ENCODE peak calls at places on chromosomes 4 and X, in six cellular contexts. Y is HCT116, R is SK-N-SH, L is endothelial cell of umbilical vein, G is IMR-90, H is A549. Q is an unnamed sample.

GRCh38 chrX:42098897-42099296 is 175.5 kb upstream of the CASK start:
- DNase-seq in Y (no peak), R (peak; percentile 2), L (no peak), G (no peak), H (no peak), Q (no peak)

GRCh38 chr4:7765676-7766075 is 174.0 kb downstream of the AFAP1 start:
- DNase-seq in Y (no peak), R (no peak), L (no peak), G (no peak), H (no peak), Q (peak; percentile 26)

GRCh38 chr4:147820975-147821374 is 89.1 kb downstream of the ARHGAP10 start:
- DNase-seq in Y (no peak), R (no peak), L (no peak), G (no peak), H (no peak), Q (no peak)

GRCh38 chrX:101550825-101551767 is 749 bp downstream of the ARMCX1 start:
- DNase-seq in Y (no peak), R (peak; percentile 82), L (peak; percentile 60), G (peak; percentile 20), H (no peak), Q (peak; percentile 82)

GRCh38 chr4:13322681-13323101 is 161.4 kb downstream of the RAB28 start:
- DNase-seq in Y (no peak), R (no peak), L (no peak), G (peak; percentile 77), H (no peak), Q (no peak)

GRCh38 chrX:85815203-85815751 is 232.1 kb downstream of the CHM start:
- DNase-seq in Y (no peak), R (no peak), L (no peak), G (no peak), H (no peak), Q (no peak)

GRCh38 chrX:38117485-38117884 is 103.2 kb downstream of the SRPX start:
- DNase-seq in Y (no peak), R (no peak), L (peak; percentile 1), G (peak; percentile 24), H (no peak), Q (no peak)

GRCh38 chr4:40918330-40918729 is 168.6 kb downstream of the NSUN7 start:
- DNase-seq in Y (no peak), R (peak; percentile 42), L (peak; percentile 36), G (peak; percentile 84), H (no peak), Q (no peak)

GRCh38 chrX:7109838-7110793 is 37.4 kb upstream of the STS start:
- DNase-seq in Y (no peak), R (peak; percentile 20), L (no peak), G (no peak), H (no peak), Q (no peak)

GRCh38 chr4:105496899-105497298 is 23.0 kb upstream of the PPA2 start:
- DNase-seq in Y (no peak), R (no peak), L (no peak), G (no peak), H (no peak), Q (no peak)

GRCh38 chrX:49106930-49107329 is 16.6 kb downstream of the GPKOW start:
- DNase-seq in Y (no peak), R (peak; percentile 54), L (peak; percentile 44), G (peak; percentile 52), H (peak; percentile 26), Q (peak; percentile 83)

GRCh38 chr4:8857682-8858187 is 13.9 kb downstream of the HMX1 start:
- DNase-seq in Y (no peak), R (no peak), L (no peak), G (no peak), H (no peak), Q (no peak)

GRCh38 chrX:106959897-106960296 is 39.7 kb downstream of the CLDN2 start:
- DNase-seq in Y (no peak), R (no peak), L (peak; percentile 30), G (peak; percentile 33), H (peak; percentile 39), Q (peak; percentile 29)

GRCh38 chr4:133147922-133148689 is 988 bp upstream of the PCDH10 start:
- DNase-seq in Y (no peak), R (peak; percentile 46), L (peak; percentile 79), G (peak; percentile 21), H (no peak), Q (peak; percentile 79)

GRCh38 chr4:1573830-1574459 is 110.2 kb downstream of the FAM53A start:
- DNase-seq in Y (no peak), R (no peak), L (no peak), G (no peak), H (no peak), Q (peak; percentile 81)

GRCh38 chrX:101491943-101492342 is 6.7 kb downstream of the ARMCX4 start:
- DNase-seq in Y (no peak), R (peak; percentile 6), L (no peak), G (no peak), H (no peak), Q (peak; percentile 76)

GRCh38 chrX:72716766-72717165 is 2.7 kb upstream of the PHKA1 start:
- DNase-seq in Y (no peak), R (no peak), L (no peak), G (peak; percentile 26), H (no peak), Q (no peak)

GRCh38 chr4:66930216-66930615 is 615.1 kb downstream of the CENPC start:
- DNase-seq in Y (no peak), R (no peak), L (no peak), G (no peak), H (no peak), Q (no peak)

GRCh38 chr4:79599691-79600090 is 191.7 kb upstream of the GK2 start:
- DNase-seq in Y (no peak), R (no peak), L (no peak), G (no peak), H (no peak), Q (no peak)

GRCh38 chr4:171880136-171880535 is 66.9 kb downstream of the GALNTL6 start:
- DNase-seq in Y (peak; percentile 33), R (no peak), L (peak; percentile 94), G (peak; percentile 0), H (peak; percentile 1), Q (no peak)

DNA sequence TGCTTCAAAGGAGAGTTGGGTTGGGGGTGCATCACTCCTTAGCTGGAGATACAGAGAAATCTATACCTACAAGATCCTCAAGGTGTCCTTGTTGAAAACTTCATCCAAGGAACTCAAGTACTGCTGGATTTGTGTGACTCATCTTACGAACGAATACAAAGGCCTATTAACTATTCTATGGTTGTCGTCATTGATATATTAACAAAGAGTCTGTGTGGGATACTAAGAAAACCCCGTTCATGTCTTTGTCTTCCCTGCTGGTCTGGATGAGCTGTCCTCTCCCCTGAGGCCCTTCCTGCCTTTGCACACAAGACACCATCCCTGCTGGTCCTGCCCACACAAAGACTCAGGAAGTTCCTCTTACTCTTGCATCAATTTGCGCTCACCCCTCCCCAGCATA is 54.9 kb upstream of the IRF2 start:
- DNase-seq in Y (no peak), R (no peak), L (no peak), G (no peak), H (no peak), Q (no peak)
- H3K4me2 ChIP-seq in Y (no peak overlapping the region), R (no peak overlapping the region), L (no peak overlapping the region), G (no peak overlapping the region), H (no peak overlapping the region), Q (no peak overlapping the region)

DNA sequence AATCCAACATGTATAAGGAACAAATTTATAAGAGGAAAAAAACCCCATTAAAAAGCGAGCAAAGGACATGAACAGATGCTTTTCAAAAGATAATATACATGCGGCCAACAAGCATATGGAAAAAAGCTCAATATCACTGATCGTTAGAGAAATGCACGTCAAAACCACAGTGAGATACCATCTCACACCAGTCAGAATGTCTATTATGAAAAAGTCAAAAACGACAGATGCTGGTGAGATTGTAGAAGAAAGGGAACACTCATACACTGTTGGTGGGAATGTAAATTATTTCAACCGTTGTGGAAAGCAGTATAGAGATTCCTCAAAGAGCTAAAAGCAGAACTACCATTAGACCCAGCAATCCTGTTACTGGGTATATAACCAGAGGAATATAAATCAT is 465.4 kb downstream of the TMA16 start:
- DNase-seq in Y (no peak), R (no peak), L (no peak), G (no peak), H (no peak), Q (no peak)
- H3K4me2 ChIP-seq in Y (no peak overlapping the region), R (no peak overlapping the region), L (no peak overlapping the region), G (no peak overlapping the region), H (no peak overlapping the region), Q (no peak overlapping the region)

GRCh38 chr4:180057198-180057821 is 2185.9 kb upstream of the TENM3 start:
- DNase-seq in Y (no peak), R (peak; percentile 18), L (no peak), G (no peak), H (peak; percentile 1), Q (peak; percentile 42)

GRCh38 chr4:180058731-180059215 is 2184.4 kb upstream of the TENM3 start:
- DNase-seq in Y (no peak), R (peak; percentile 63), L (no peak), G (peak; percentile 44), H (peak; percentile 10), Q (peak; percentile 83)

GRCh38 chr4:180060159-180060889 is 2182.9 kb upstream of the TENM3 start:
- DNase-seq in Y (no peak), R (peak; percentile 11), L (no peak), G (peak; percentile 37), H (peak; percentile 1), Q (peak; percentile 57)

GRCh38 chr4:180059216-180059881 is 2183.9 kb upstream of the TENM3 start:
- DNase-seq in Y (no peak), R (peak; percentile 31), L (no peak), G (no peak), H (peak; percentile 0), Q (peak; percentile 68)

DNA sequence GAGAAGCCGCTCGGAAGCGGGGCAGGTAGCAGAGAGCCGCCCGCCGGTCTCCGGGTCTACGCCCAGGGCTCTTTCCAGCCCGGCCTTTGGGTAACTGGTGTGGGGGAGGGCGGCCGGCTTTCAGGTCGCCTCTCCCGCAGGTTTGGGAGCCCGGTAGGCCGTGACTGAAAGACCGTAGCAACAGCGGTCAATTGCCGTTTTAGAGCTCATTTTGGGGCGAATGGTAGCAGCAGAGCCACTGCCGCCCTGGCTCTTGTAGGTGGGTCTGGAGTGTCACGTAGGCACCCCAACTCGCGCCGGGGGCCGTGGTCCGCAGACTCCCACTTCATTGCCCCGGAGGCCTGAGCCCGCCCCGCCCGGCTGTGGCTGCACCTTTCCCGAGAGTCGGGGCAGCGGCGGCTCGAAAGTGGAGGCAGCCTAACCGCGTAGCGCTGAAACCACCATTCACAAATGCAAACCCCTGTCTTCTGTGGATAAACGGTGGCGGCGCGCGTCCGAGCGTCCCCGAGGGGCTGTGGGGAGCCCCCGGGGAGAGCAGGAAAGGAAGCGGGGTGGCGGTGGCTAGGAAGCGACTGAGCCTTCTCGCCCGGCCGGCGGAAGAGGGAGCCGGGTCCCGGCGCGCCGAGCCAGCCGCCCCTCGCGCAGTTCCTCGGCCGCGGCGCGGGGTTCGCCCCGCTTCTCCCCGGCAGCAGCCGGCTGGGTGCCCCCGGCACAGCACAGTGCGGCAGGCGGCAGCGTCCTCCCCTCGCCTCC is 2185.1 kb upstream of the TENM3 start:
- DNase-seq in Y (no peak), R (peak; percentile 53), L (no peak), G (no peak), H (peak; percentile 3), Q (peak; percentile 66)
- H3K4me2 ChIP-seq in Y (no peak overlapping the region), R (peak overlapping the region; percentile 85), L (peak overlapping the region; percentile 36), G (peak overlapping the region; percentile 70), H (peak overlapping the region; percentile 99), Q (peak overlapping the region; percentile 64)

DNA sequence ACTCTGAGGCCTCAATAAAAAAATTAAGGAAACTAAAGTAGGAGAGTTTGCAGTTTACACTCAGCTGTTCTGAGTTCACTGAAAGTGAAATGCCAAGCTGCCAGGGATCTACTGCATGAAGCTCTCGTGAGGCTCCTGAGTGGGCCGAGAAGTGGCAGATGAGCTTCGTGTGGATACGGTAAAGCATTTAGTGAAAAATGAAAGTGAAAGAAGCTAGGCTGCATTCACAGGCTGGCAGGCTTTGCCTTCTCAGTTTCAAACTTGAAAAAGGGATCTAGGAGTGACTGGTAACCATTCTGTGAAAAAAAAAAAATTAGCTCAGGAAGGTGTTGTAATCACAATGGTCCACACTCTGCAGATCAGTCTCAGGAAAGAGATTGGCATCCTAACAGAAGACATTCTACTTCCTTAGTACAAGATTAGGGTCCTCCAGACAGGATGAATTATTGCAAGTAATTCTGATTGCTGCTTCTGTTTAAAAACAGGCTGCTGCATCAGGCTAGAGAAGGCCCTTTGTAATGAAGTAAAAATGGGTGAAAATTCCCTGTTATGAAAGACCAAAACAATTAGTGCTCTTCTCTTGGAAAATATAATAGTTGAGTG is 679.9 kb downstream of the RPA4 start:
- DNase-seq in Y (no peak), R (no peak), L (peak; percentile 75), G (peak; percentile 71), H (no peak), Q (no peak)
- H3K4me2 ChIP-seq in Y (no peak overlapping the region), R (peak overlapping the region; percentile 67), L (peak overlapping the region; percentile 72), G (peak overlapping the region; percentile 93), H (peak overlapping the region; percentile 52), Q (peak overlapping the region; percentile 88)